ENCODE peak calls at places on chromosomes 2 and 18, in four cellular contexts. One of them, this sample, is unnamed.

GRCh38 chr2:27959496-27959895 is 69.0 kb downstream of the BABAM2 start:
- DNase-seq in naive thymus-derived CD8-positive, alpha-beta T cell: no peak
- DNase-seq in choroid plexus epithelial cell: peak
- DNase-seq in AG09309: no peak
- DNase-seq in this sample: peak

GRCh38 chr18:58209326-58209725 is 165.3 kb downstream of the NEDD4L start:
- DNase-seq in naive thymus-derived CD8-positive, alpha-beta T cell: no peak
- DNase-seq in choroid plexus epithelial cell: no peak
- DNase-seq in AG09309: no peak
- DNase-seq in this sample: peak

GRCh38 chr2:53913721-53914120 is 54.0 kb upstream of the GPR75 start:
- DNase-seq in naive thymus-derived CD8-positive, alpha-beta T cell: peak
- DNase-seq in AG09309: peak
- DNase-seq in choroid plexus epithelial cell: peak
- DNase-seq in this sample: no peak

GRCh38 chr2:238095143-238095542 is 5.0 kb upstream of the ESPNL start:
- DNase-seq in AG09309: no peak
- DNase-seq in choroid plexus epithelial cell: no peak
- DNase-seq in naive thymus-derived CD8-positive, alpha-beta T cell: no peak
- DNase-seq in this sample: no peak

GRCh38 chr2:213411582-213412289 is 127.5 kb downstream of the SPAG16 start:
- DNase-seq in AG09309: no peak
- DNase-seq in naive thymus-derived CD8-positive, alpha-beta T cell: no peak
- DNase-seq in choroid plexus epithelial cell: no peak
- DNase-seq in this sample: peak

GRCh38 chr18:74836296-74837139 is 238.8 kb downstream of the ZNF407 start:
- DNase-seq in choroid plexus epithelial cell: peak
- DNase-seq in AG09309: peak
- DNase-seq in naive thymus-derived CD8-positive, alpha-beta T cell: no peak
- DNase-seq in this sample: peak

GRCh38 chr2:219272995-219273394 is 6.2 kb upstream of the DNAJB2 start:
- DNase-seq in AG09309: no peak
- DNase-seq in choroid plexus epithelial cell: no peak
- DNase-seq in naive thymus-derived CD8-positive, alpha-beta T cell: no peak
- DNase-seq in this sample: peak

GRCh38 chr2:5725794-5726463 is 33.7 kb downstream of the SOX11 start:
- DNase-seq in AG09309: no peak
- DNase-seq in choroid plexus epithelial cell: peak
- DNase-seq in naive thymus-derived CD8-positive, alpha-beta T cell: no peak
- DNase-seq in this sample: no peak

GRCh38 chr2:165203689-165204559 is at the start of gene SCN3A:
- DNase-seq in AG09309: peak
- DNase-seq in choroid plexus epithelial cell: peak
- DNase-seq in naive thymus-derived CD8-positive, alpha-beta T cell: no peak
- DNase-seq in this sample: peak

GRCh38 chr2:11753886-11754704 is 7.7 kb downstream of the LPIN1 start:
- DNase-seq in AG09309: no peak
- DNase-seq in choroid plexus epithelial cell: peak
- DNase-seq in naive thymus-derived CD8-positive, alpha-beta T cell: peak
- DNase-seq in this sample: peak

GRCh38 chr2:197514754-197515153 is 1.1 kb upstream of the MOB4 start:
- DNase-seq in naive thymus-derived CD8-positive, alpha-beta T cell: no peak
- DNase-seq in choroid plexus epithelial cell: no peak
- DNase-seq in AG09309: no peak
- DNase-seq in this sample: peak

GRCh38 chr2:43634604-43635306 is 2.3 kb upstream of the PLEKHH2 start:
- DNase-seq in AG09309: peak
- DNase-seq in choroid plexus epithelial cell: peak
- DNase-seq in naive thymus-derived CD8-positive, alpha-beta T cell: no peak
- DNase-seq in this sample: peak

GRCh38 chr2:170712653-170713279 is 2.4 kb upstream of the SP5 start:
- DNase-seq in naive thymus-derived CD8-positive, alpha-beta T cell: no peak
- DNase-seq in choroid plexus epithelial cell: no peak
- DNase-seq in AG09309: no peak
- DNase-seq in this sample: no peak

GRCh38 chr18:49399003-49399402 is 61.4 kb downstream of the DYM start:
- DNase-seq in choroid plexus epithelial cell: peak
- DNase-seq in AG09309: no peak
- DNase-seq in naive thymus-derived CD8-positive, alpha-beta T cell: no peak
- DNase-seq in this sample: no peak

GRCh38 chr18:9951022-9951859 is 37.4 kb downstream of the VAPA start:
- DNase-seq in choroid plexus epithelial cell: peak
- DNase-seq in AG09309: no peak
- DNase-seq in naive thymus-derived CD8-positive, alpha-beta T cell: no peak
- DNase-seq in this sample: peak

GRCh38 chr2:74440378-74441110 is 1.2 kb downstream of the RTKN start:
- DNase-seq in choroid plexus epithelial cell: peak
- DNase-seq in AG09309: peak
- DNase-seq in naive thymus-derived CD8-positive, alpha-beta T cell: peak
- DNase-seq in this sample: peak

GRCh38 chr2:60819155-60819862 is 62.1 kb upstream of the REL start:
- DNase-seq in choroid plexus epithelial cell: no peak
- DNase-seq in naive thymus-derived CD8-positive, alpha-beta T cell: peak
- DNase-seq in AG09309: no peak
- DNase-seq in this sample: no peak

GRCh38 chr18:3248062-3248669 is 565 bp downstream of the MYL12A start:
- DNase-seq in choroid plexus epithelial cell: peak
- DNase-seq in AG09309: no peak
- DNase-seq in naive thymus-derived CD8-positive, alpha-beta T cell: no peak
- DNase-seq in this sample: no peak

GRCh38 chr2:230525682-230526081 is 109.7 kb downstream of the SP100 start:
- DNase-seq in naive thymus-derived CD8-positive, alpha-beta T cell: no peak
- DNase-seq in AG09309: no peak
- DNase-seq in choroid plexus epithelial cell: no peak
- DNase-seq in this sample: no peak

GRCh38 chr2:126883661-126884030 is 15.0 kb upstream of the TEX51 start:
- DNase-seq in AG09309: no peak
- DNase-seq in naive thymus-derived CD8-positive, alpha-beta T cell: no peak
- DNase-seq in choroid plexus epithelial cell: no peak
- DNase-seq in this sample: no peak

GRCh38 chr2:28452534-28453081 is 43.3 kb upstream of the PLB1 start:
- DNase-seq in AG09309: no peak
- DNase-seq in choroid plexus epithelial cell: peak
- DNase-seq in naive thymus-derived CD8-positive, alpha-beta T cell: peak
- DNase-seq in this sample: peak

GRCh38 chr18:75172299-75173124 is 36.4 kb downstream of the PTGR3 start:
- DNase-seq in naive thymus-derived CD8-positive, alpha-beta T cell: no peak
- DNase-seq in AG09309: no peak
- DNase-seq in choroid plexus epithelial cell: no peak
- DNase-seq in this sample: no peak

GRCh38 chr18:55510809-55511208 is 77.2 kb downstream of the TCF4 start:
- DNase-seq in naive thymus-derived CD8-positive, alpha-beta T cell: peak
- DNase-seq in AG09309: peak
- DNase-seq in choroid plexus epithelial cell: peak
- DNase-seq in this sample: peak

GRCh38 chr2:120630031-120630701 is 105.5 kb upstream of the GLI2 start:
- DNase-seq in naive thymus-derived CD8-positive, alpha-beta T cell: no peak
- DNase-seq in choroid plexus epithelial cell: no peak
- DNase-seq in AG09309: no peak
- DNase-seq in this sample: peak

GRCh38 chr2:24176326-24176725 is 1.5 kb downstream of the FAM228A start:
- DNase-seq in choroid plexus epithelial cell: no peak
- DNase-seq in naive thymus-derived CD8-positive, alpha-beta T cell: no peak
- DNase-seq in AG09309: no peak
- DNase-seq in this sample: no peak

GRCh38 chr2:70828914-70829824 is 6.4 kb downstream of the CD207 start:
- DNase-seq in choroid plexus epithelial cell: no peak
- DNase-seq in naive thymus-derived CD8-positive, alpha-beta T cell: no peak
- DNase-seq in AG09309: no peak
- DNase-seq in this sample: no peak

GRCh38 chr2:71181316-71181715 is 45.6 kb downstream of the PAIP2B start:
- DNase-seq in choroid plexus epithelial cell: no peak
- DNase-seq in AG09309: no peak
- DNase-seq in naive thymus-derived CD8-positive, alpha-beta T cell: no peak
- DNase-seq in this sample: peak

This sample was measured in PC-3.